ENCODE peak calls at places on chromosomes 6 and 20, in five cellular contexts. S is left ventricle myocardium inferior, E is psoas muscle, Y is aorta, X is stomach. H is an unnamed sample. For H3K27me3, the result is how much of the 10 kb centered on the place peaks cover.

GRCh38 chr6:168212322-168212721 is 107.3 kb downstream of the DACT2 start:
- DNase-seq in X (no peak), E (no peak), S (no peak), Y (no peak), H (no peak)

GRCh38 chr6:15623282-15624116 is 39.3 kb downstream of the DTNBP1 start:
- DNase-seq in E (no peak), S (no peak), X (no peak), Y (no peak), H (no peak)

GRCh38 chr6:168363811-168364792 is 44.5 kb upstream of the DACT2 start:
- DNase-seq in Y (no peak), S (no peak), X (no peak), E (peak), H (no peak)

GRCh38 chr20:59441860-59442810 is 141.7 kb downstream of the EDN3 start:
- DNase-seq in S (no peak), E (no peak), X (no peak), Y (no peak), H (no peak)

GRCh38 chr6:14211596-14211961 is 94.0 kb downstream of the CD83 start:
- DNase-seq in S (peak), X (peak), E (peak), Y (peak), H (peak)

GRCh38 chr6:131372535-131372934 is 200.5 kb upstream of the ARG1 start:
- DNase-seq in X (no peak), S (no peak), E (no peak), Y (no peak), H (no peak)

GRCh38 chr6:129094147-129094546 is 211.2 kb downstream of the LAMA2 start:
- DNase-seq in X (no peak), E (no peak), S (no peak), Y (no peak), H (no peak)

GRCh38 chr20:21505810-21506530 is 7.9 kb downstream of the NKX2-2 start:
- DNase-seq in S (no peak), X (peak), Y (peak), E (peak), H (peak)

GRCh38 chr6:108116781-108117426 is 42.4 kb upstream of the OSTM1 start:
- DNase-seq in X (no peak), Y (no peak), E (no peak), S (no peak), H (no peak)

GRCh38 chr6:18506387-18507017 is 119.4 kb downstream of the RNF144B start:
- DNase-seq in S (no peak), Y (no peak), X (no peak), E (no peak), H (no peak)

GRCh38 chr20:31608256-31608980 is 3.3 kb downstream of the ID1 start:
- DNase-seq in E (peak), S (peak), Y (peak), X (peak), H (peak)

GRCh38 chr6:111105578-111105977 is 18.3 kb downstream of the SLC16A10 start:
- DNase-seq in X (peak), S (peak), E (peak), Y (no peak), H (peak)

GRCh38 chr6:67748521-67748920 is 886.6 kb upstream of the ADGRB3 start:
- DNase-seq in S (no peak), X (no peak), Y (no peak), E (no peak), H (no peak)

GRCh38 chr6:152232494-152233151 is 404.5 kb downstream of the SYNE1 start:
- DNase-seq in Y (no peak), S (peak), E (no peak), X (no peak), H (no peak)

GRCh38 chr20:9660236-9660868 is 146.0 kb downstream of the LAMP5 start:
- DNase-seq in X (no peak), Y (no peak), S (no peak), E (no peak), H (peak)

GRCh38 chr6:137236581-137237355 is 17.6 kb upstream of the IFNGR1 start:
- DNase-seq in Y (no peak), E (no peak), S (no peak), X (no peak), H (no peak)

GRCh38 chr6:165233089-165233488 is 76.3 kb downstream of the C6orf118 start:
- DNase-seq in S (no peak), X (no peak), E (no peak), Y (no peak), H (no peak)

GRCh38 chr6:166872431-166873139 is 83.8 kb downstream of the RNASET2 start:
- DNase-seq in E (no peak), X (no peak), S (no peak), Y (no peak), H (no peak)

GRCh38 chr6:105029581-105029980 is 72.7 kb downstream of the LIN28B start:
- DNase-seq in X (no peak), S (no peak), E (no peak), Y (no peak), H (no peak)

GRCh38 chr6:170253226-170253909 is 37.5 kb downstream of the DLL1 start:
- DNase-seq in X (no peak), Y (peak), S (no peak), E (no peak), H (no peak)

GRCh38 chr6:170199716-170200115 is 91.2 kb downstream of the DLL1 start:
- DNase-seq in Y (no peak), X (no peak), E (no peak), S (no peak), H (no peak)

GRCh38 chr6:34922177-34922663 is 33.2 kb downstream of the ANKS1A start:
- DNase-seq in Y (no peak), S (no peak), E (no peak), X (no peak), H (no peak)

GRCh38 chr6:496649-497048 is 105.1 kb downstream of the IRF4 start:
- DNase-seq in S (no peak), Y (no peak), E (no peak), X (no peak), H (no peak)

GRCh38 chr20:1924910-1925861 is 30.0 kb downstream of the SIRPA start:
- DNase-seq in E (no peak), X (no peak), S (no peak), Y (no peak), H (no peak)

GRCh38 chr6:124968401-124968800 is 6.2 kb downstream of the RNF217 start:
- DNase-seq in E (no peak), X (no peak), S (no peak), Y (no peak), H (no peak)

GRCh38 chr6:80098392-80098791 is 8.1 kb upstream of the BCKDHB start:
- DNase-seq in S (no peak), E (no peak), X (no peak), Y (no peak), H (no peak)

GRCh38 chr6:130575971-130576370 is 210.2 kb downstream of the TMEM200A start:
- DNase-seq in E (no peak), S (no peak), X (no peak), Y (no peak), H (no peak)

GRCh38 chr6:130215526-130215925 is 7.2 kb downstream of the SAMD3 start:
- DNase-seq in E (no peak), S (no peak), Y (no peak), X (no peak), H (no peak)

GRCh38 chr20:59015812-59016711 is 3.2 kb upstream of the TUBB1 start:
- DNase-seq in E (no peak), X (no peak), Y (peak), S (no peak), H (no peak)

GRCh38 chr6:144661101-144661806 is 376.1 kb downstream of the UTRN start:
- DNase-seq in Y (no peak), E (no peak), X (no peak), S (no peak), H (no peak)

GRCh38 chr6:147283460-147283859 is 79.2 kb downstream of the STXBP5 start:
- DNase-seq in S (no peak), E (no peak), Y (no peak), X (no peak), H (no peak)

GRCh38 chr20:64113796-64114355 is 6.5 kb upstream of the NPBWR2 start:
- DNase-seq in X (peak), Y (peak), S (no peak), E (peak), H (no peak)

GRCh38 chr6:100283288-100283687 is 181.4 kb downstream of the SIM1 start:
- DNase-seq in E (no peak), S (no peak), X (no peak), Y (no peak), H (no peak)

GRCh38 chr6:139912735-139913400 is 538.4 kb upstream of the CITED2 start:
- DNase-seq in X (no peak), E (no peak), Y (no peak), S (no peak), H (no peak)

GRCh38 chr20:50428463-50428828 is 81.7 kb upstream of the PTPN1 start:
- DNase-seq in X (no peak), S (no peak), Y (no peak), E (no peak), H (no peak)

GRCh38 chr20:50423758-50424157 is 86.4 kb upstream of the PTPN1 start:
- DNase-seq in S (no peak), Y (no peak), E (peak), X (no peak), H (no peak)

GRCh38 chr20:50426865-50427739 is 83.1 kb upstream of the PTPN1 start:
- DNase-seq in E (peak), S (no peak), Y (no peak), X (no peak), H (no peak)

GRCh38 chr20:50427740-50428462 is 82.3 kb upstream of the PTPN1 start:
- DNase-seq in S (peak), X (peak), Y (no peak), E (peak), H (peak)

GRCh38 chr20:50425076-50425475 is 85.1 kb upstream of the PTPN1 start:
- DNase-seq in E (peak), Y (no peak), X (no peak), S (no peak), H (no peak)
- H3K27me3 ChIP-seq in E (under half), Y (under half), X (under half), S (under half), H (under half)

DNA sequence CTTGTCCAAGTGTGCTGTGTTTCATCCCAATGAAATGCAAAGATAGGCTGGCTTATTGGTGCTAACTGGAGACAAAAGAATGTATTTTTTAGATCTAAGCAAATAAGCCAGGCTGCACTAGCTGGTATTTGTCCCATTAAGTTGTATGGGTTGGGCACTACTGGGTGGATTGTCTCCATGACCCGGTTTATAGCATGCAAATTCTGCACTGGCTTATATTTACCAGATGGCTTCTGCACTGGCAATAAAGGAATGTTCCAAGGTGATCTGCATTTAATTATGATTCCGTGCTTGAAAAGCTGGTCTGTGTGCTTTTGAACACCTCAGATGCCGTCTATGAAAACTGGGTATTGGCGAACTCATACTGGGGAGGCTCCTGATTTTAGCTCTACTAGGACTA is 61.4 kb upstream of the MOCS1 start:
- DNase-seq in Y (no peak), E (no peak), S (no peak), X (no peak), H (no peak)
- H3K27me3 ChIP-seq in Y (under half), E (under half), S (under half), X (under half), H (under half)

DNA sequence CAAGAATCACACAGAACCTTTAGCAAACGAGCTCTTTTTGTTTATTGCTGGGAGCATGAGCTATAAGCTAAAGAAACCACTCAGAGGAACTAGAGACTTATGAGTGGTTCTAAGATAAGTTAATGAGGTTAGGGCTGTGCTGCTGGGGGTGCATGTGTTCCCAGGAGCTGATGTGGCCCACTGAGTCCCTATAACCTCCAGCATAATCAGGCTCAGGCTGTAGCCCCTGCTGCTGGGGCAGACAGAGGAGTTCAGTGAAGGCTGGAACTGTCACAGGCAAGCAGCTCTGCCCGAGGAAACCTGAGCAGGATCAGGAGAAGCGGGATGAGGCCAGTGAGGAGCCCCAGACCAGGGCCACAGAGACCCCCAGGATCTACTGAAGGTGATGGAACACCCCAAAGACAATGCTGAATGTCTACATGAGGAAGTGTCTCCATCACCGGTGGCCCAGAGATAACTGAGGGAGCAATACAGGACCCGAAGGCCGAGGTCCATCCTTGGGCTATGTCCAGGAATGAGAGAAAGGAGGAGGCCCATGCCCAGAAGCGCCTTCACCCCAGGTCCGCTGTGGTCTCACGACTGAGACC is 17.3 kb downstream of the TUBB2B start:
- DNase-seq in E (no peak), X (no peak), S (no peak), Y (no peak), H (no peak)
- H3K27me3 ChIP-seq in E (under half), X (under half), S (under half), Y (under half), H (under half)

GRCh38 chr6:10401632-10402223 is 13.1 kb downstream of the TFAP2A start:
- DNase-seq in X (no peak), S (no peak), E (no peak), Y (no peak), H (no peak)
- H3K27me3 ChIP-seq in X (under half), S (half or more), E (under half), Y (under half), H (half or more)

GRCh38 chr20:56843386-56843785 is 214.3 kb downstream of the TFAP2C start:
- DNase-seq in X (no peak), Y (no peak), S (no peak), E (no peak), H (no peak)
- H3K27me3 ChIP-seq in X (under half), Y (under half), S (half or more), E (under half), H (under half)

DNA sequence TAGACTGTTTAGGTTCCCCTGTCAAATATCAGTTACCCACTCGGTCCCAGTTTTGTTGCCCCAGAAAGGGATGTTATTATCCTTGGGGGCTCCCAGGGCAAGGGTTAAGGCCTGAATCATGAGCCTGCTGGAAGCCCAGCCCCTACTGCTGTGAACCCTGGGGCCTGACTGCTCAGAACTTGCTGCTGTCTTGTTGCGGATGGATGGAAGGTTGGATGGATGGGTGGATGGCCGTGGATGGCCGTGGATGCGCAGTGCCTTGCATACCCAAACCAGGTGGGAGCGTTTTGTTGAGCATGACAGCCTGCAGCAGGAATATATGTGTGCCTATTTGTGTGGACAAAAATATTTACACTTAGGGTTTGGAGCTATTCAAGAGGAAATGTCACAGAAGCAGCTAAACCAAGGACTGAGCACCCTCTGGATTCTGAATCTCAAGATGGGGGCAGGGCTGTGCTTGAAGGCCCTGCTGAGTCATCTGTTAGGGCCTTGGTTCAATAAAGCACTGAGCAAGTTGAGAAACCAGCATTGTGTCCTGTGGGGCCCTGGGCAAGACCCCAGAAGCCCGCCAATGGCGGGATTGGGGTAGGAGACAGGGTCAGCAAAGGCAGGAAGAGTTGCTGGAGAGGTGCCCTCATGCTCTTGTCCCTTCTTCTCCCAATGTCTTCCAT is 9.6 kb downstream of the CDC25B start:
- DNase-seq in S (no peak), X (no peak), Y (peak), E (peak), H (no peak)
- H3K27me3 ChIP-seq in S (under half), X (under half), Y (under half), E (under half), H (under half)

GRCh38 chr6:150116195-150116800 is 26.5 kb upstream of the PPP1R14C start:
- DNase-seq in X (no peak), E (no peak), Y (no peak), S (no peak), H (no peak)

GRCh38 chr6:150118642-150119041 is 24.2 kb upstream of the PPP1R14C start:
- DNase-seq in E (no peak), S (no peak), Y (no peak), X (no peak), H (no peak)

GRCh38 chr6:150119256-150119655 is 23.6 kb upstream of the PPP1R14C start:
- DNase-seq in Y (no peak), X (no peak), S (no peak), E (no peak), H (peak)

GRCh38 chr6:150118208-150118607 is 24.6 kb upstream of the PPP1R14C start:
- DNase-seq in S (no peak), E (no peak), X (no peak), Y (no peak), H (no peak)

DNA sequence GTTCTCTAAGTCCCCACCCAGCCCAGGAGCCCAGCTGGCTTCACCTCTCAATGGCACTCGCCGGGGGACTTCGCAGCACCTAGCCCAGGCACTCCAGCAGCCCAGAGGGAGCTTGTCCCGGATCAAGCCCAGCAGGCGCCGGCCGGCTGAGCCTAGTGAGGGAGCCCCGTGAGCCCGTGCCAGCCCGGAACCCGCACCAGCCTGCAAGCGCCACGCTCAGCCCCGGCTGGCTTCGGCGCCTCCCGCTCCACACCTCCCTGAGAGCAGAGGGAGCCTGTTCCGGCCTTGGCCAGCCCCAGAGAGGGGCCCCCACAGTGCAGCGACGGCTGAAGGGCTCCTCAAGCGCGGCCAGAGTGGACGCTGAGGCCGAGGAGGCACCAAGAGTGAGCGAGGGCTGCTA is 27.1 kb upstream of the PPP1R14C start:
- DNase-seq in Y (no peak), E (no peak), S (no peak), X (no peak), H (no peak)
- H3K27me3 ChIP-seq in Y (under half), E (under half), S (under half), X (under half), H (under half)

GRCh38 chr20:17029698-17030097 is 197.1 kb upstream of the PCSK2 start:
- DNase-seq in X (no peak), E (no peak), S (no peak), Y (no peak), H (no peak)
- H3K27me3 ChIP-seq in X (under half), E (under half), S (under half), Y (under half), H (under half)

H was measured in heart right ventricle.